ENCODE peak calls at places on chromosomes 6 and 20, in five cellular contexts. O is right cardiac atrium, E is hepatocyte, Y is stomach, L is fibroblast of the aortic adventitia. P is an unnamed sample.

GRCh38 chr6:140193269-140193668 is 818.8 kb upstream of the CITED2 start:
- DNase-seq in O (no peak), E (no peak), Y (no peak), L (no peak), P (no peak)

GRCh38 chr6:75084872-75085381 is 120.9 kb downstream of the COL12A1 start:
- DNase-seq in O (peak), E (peak), Y (peak), L (no peak), P (peak)

GRCh38 chr6:13302751-13303667 is 25.3 kb downstream of the TBC1D7 start:
- DNase-seq in O (peak), E (peak), Y (peak), L (peak), P (peak)

GRCh38 chr20:46582648-46583047 is 32.2 kb upstream of the OCSTAMP start:
- DNase-seq in O (no peak), E (no peak), Y (no peak), L (no peak), P (no peak)

GRCh38 chr6:125679651-125680050 is 69.8 kb upstream of the HEY2 start:
- DNase-seq in O (no peak), E (no peak), Y (no peak), L (no peak), P (no peak)

GRCh38 chr20:58342104-58342945 is 32.8 kb downstream of the RAB22A start:
- DNase-seq in O (no peak), E (no peak), Y (no peak), L (peak), P (no peak)

GRCh38 chr20:46394872-46395470 is 11.4 kb downstream of the ELMO2 start:
- DNase-seq in O (no peak), E (no peak), Y (no peak), L (no peak), P (no peak)

GRCh38 chr20:13349240-13349604 is 128.1 kb downstream of the ISM1 start:
- DNase-seq in O (no peak), E (no peak), Y (no peak), L (peak), P (no peak)

GRCh38 chr6:116392158-116393032 is 21.6 kb downstream of the DSE start:
- DNase-seq in O (no peak), E (no peak), Y (no peak), L (peak), P (peak)
- H3K4me3 ChIP-seq in O (no peak), E (no peak), Y (no peak), L (no peak), P (no peak)

DNA sequence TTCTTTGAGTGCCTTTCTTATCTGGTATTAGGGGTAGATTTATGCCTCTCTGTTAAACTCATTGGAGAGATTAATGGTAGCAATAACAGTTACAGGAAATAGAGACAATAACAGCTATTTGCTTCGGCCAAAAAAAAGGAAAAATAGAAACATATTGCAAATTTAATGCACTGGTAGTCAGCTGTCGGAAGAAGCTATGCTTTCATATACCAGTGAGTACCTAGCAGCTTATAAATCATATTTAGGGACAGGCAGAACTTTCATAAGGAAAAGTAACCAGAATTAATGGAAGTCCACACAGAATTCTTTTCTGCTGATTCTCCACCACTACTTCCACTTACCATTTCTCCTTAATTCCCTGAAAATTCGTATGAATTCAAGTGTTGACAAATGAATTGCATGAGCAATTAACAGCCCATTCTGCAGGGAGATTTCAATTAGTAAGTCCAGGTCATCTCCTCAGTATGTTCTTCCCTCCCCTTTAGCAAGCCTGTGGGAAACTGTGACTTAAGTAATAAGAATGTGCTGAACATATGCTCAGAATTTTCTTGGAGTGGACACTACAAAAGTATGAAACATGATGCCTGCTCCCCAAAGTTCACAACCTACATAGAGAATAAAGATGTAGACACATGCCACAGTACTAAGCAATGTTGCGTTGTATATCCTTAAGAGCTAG is 196.7 kb upstream of the KCNQ5 start:
- DNase-seq in O (no peak), E (no peak), Y (no peak), L (peak), P (no peak)
- H3K4me3 ChIP-seq in O (no peak), E (no peak), Y (no peak), L (no peak), P (no peak)

GRCh38 chr6:7673063-7673536 is 52.8 kb upstream of the BMP6 start:
- DNase-seq in O (peak), E (peak), Y (peak), L (peak), P (peak)
- H3K4me3 ChIP-seq in O (peak), E (no peak), Y (peak), L (no peak), P (no peak)

GRCh38 chr20:14947536-14947935 is 610.1 kb upstream of the FLRT3 start:
- DNase-seq in O (no peak), E (no peak), Y (no peak), L (no peak), P (no peak)
- H3K4me3 ChIP-seq in O (no peak), E (no peak), Y (no peak), L (no peak), P (no peak)

GRCh38 chr6:169641461-169642085 is 60.3 kb downstream of the WDR27 start:
- DNase-seq in O (peak), E (no peak), Y (no peak), L (no peak), P (no peak)

GRCh38 chr6:169640983-169641382 is 60.8 kb downstream of the WDR27 start:
- DNase-seq in O (peak), E (no peak), Y (no peak), L (no peak), P (no peak)

GRCh38 chr6:169638915-169639314 is 62.9 kb downstream of the WDR27 start:
- DNase-seq in O (no peak), E (no peak), Y (no peak), L (no peak), P (no peak)

GRCh38 chr6:169639653-169640278 is 62.1 kb downstream of the WDR27 start:
- DNase-seq in O (peak), E (no peak), Y (no peak), L (no peak), P (no peak)

DNA sequence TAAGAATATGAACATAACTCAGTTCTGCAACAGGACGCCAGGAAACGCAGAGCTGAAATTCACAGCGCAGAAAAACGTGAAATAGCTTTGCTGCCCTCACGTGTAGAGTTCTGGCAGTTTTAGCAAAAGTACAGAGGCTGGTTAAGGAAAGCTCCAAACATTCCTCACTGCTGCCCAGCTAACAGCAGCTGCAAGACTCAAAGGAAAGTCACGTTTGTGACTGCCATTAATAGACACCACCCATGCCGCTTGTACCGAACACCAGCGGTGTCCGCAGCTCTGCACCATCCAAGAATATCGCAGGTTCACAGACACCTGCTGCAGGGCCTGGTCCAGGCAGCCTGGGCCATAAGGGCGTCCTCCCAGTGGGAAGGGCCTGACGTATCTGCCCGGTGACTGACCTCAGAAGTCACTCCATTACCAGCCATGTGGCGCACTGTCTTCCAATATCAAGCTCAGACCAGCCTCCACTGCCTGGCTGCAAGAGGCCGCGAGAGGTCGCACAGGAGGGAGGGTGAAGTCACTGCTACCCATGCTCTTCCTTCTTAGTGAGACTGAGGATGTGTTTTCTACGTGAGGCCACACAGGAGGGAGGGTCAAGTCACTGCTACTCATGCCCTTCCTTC is 61.4 kb downstream of the WDR27 start:
- DNase-seq in O (no peak), E (no peak), Y (no peak), L (peak), P (no peak)
- H3K4me3 ChIP-seq in O (no peak), E (no peak), Y (no peak), L (no peak), P (no peak)

GRCh38 chr6:152298055-152298647 is 339.0 kb downstream of the SYNE1 start:
- DNase-seq in O (no peak), E (no peak), Y (no peak), L (no peak), P (no peak)
- H3K4me3 ChIP-seq in O (no peak), E (no peak), Y (no peak), L (no peak), P (no peak)

P was measured in small intestine.